ENCODE peak calls at places on chromosomes 11 and 22, in ten cellular contexts. One of them, this sample, is unnamed.

GRCh38 chr11:2761131-2762030 is 61.6 kb upstream of the KCNQ1OT1 start:
- DNase-seq in brain microvascular endothelial cell: no peak
- DNase-seq in right lobe of liver: peak; percentile 26
- DNase-seq in heart left ventricle: peak; percentile 5
- DNase-seq in tibial nerve: peak; percentile 6
- DNase-seq in small intestine: no peak
- DNase-seq in effector memory CD4-positive, alpha-beta T cell: no peak
- DNase-seq in body of pancreas: peak; percentile 1
- DNase-seq in transverse colon: peak; percentile 36
- DNase-seq in tibial artery: peak; percentile 46
- DNase-seq in this sample: peak; percentile 25

GRCh38 chr11:79419120-79419519 is 21.7 kb downstream of the TENM4 start:
- DNase-seq in body of pancreas: no peak
- DNase-seq in heart left ventricle: no peak
- DNase-seq in brain microvascular endothelial cell: peak; percentile 56
- DNase-seq in right lobe of liver: no peak
- DNase-seq in tibial nerve: no peak
- DNase-seq in effector memory CD4-positive, alpha-beta T cell: no peak
- DNase-seq in tibial artery: no peak
- DNase-seq in transverse colon: peak; percentile 63
- DNase-seq in small intestine: peak; percentile 49
- DNase-seq in this sample: peak; percentile 71

GRCh38 chr11:82521427-82521826 is 212.2 kb downstream of the FAM181B start:
- DNase-seq in tibial nerve: no peak
- DNase-seq in right lobe of liver: no peak
- DNase-seq in brain microvascular endothelial cell: no peak
- DNase-seq in heart left ventricle: peak; percentile 8
- DNase-seq in effector memory CD4-positive, alpha-beta T cell: no peak
- DNase-seq in body of pancreas: peak; percentile 56
- DNase-seq in transverse colon: peak; percentile 8
- DNase-seq in small intestine: no peak
- DNase-seq in tibial artery: no peak
- DNase-seq in this sample: peak; percentile 10

GRCh38 chr22:45887202-45888131 is 89.5 kb downstream of the WNT7B start:
- DNase-seq in tibial artery: peak; percentile 51
- DNase-seq in effector memory CD4-positive, alpha-beta T cell: no peak
- DNase-seq in transverse colon: no peak
- DNase-seq in body of pancreas: peak; percentile 81
- DNase-seq in right lobe of liver: peak; percentile 21
- DNase-seq in tibial nerve: no peak
- DNase-seq in heart left ventricle: no peak
- DNase-seq in small intestine: no peak
- DNase-seq in brain microvascular endothelial cell: no peak
- DNase-seq in this sample: no peak

GRCh38 chr11:1235615-1236315 is 12.9 kb downstream of the MUC5B start:
- DNase-seq in effector memory CD4-positive, alpha-beta T cell: no peak
- DNase-seq in brain microvascular endothelial cell: no peak
- DNase-seq in tibial artery: peak; percentile 55
- DNase-seq in right lobe of liver: peak; percentile 9
- DNase-seq in transverse colon: peak; percentile 5
- DNase-seq in small intestine: no peak
- DNase-seq in heart left ventricle: no peak
- DNase-seq in tibial nerve: no peak
- DNase-seq in body of pancreas: no peak
- DNase-seq in this sample: no peak

GRCh38 chr11:17077240-17077519 is 287 bp downstream of the RPS13 start:
- DNase-seq in brain microvascular endothelial cell: no peak
- DNase-seq in effector memory CD4-positive, alpha-beta T cell: no peak
- DNase-seq in body of pancreas: no peak
- DNase-seq in tibial nerve: no peak
- DNase-seq in right lobe of liver: no peak
- DNase-seq in small intestine: no peak
- DNase-seq in tibial artery: no peak
- DNase-seq in heart left ventricle: no peak
- DNase-seq in transverse colon: no peak
- DNase-seq in this sample: no peak

GRCh38 chr22:43829448-43829821 is 17.3 kb upstream of the EFCAB6 start:
- DNase-seq in tibial artery: peak; percentile 57
- DNase-seq in heart left ventricle: peak; percentile 36
- DNase-seq in transverse colon: no peak
- DNase-seq in brain microvascular endothelial cell: no peak
- DNase-seq in small intestine: no peak
- DNase-seq in right lobe of liver: no peak
- DNase-seq in effector memory CD4-positive, alpha-beta T cell: no peak
- DNase-seq in tibial nerve: no peak
- DNase-seq in body of pancreas: no peak
- DNase-seq in this sample: no peak

GRCh38 chr11:116990811-116991210 is 107.4 kb downstream of the SIK3 start:
- DNase-seq in right lobe of liver: no peak
- DNase-seq in transverse colon: no peak
- DNase-seq in tibial artery: no peak
- DNase-seq in tibial nerve: no peak
- DNase-seq in small intestine: no peak
- DNase-seq in body of pancreas: no peak
- DNase-seq in heart left ventricle: no peak
- DNase-seq in effector memory CD4-positive, alpha-beta T cell: no peak
- DNase-seq in brain microvascular endothelial cell: no peak
- DNase-seq in this sample: no peak

GRCh38 chr22:18031670-18032454 is 7.5 kb upstream of the MICAL3 start:
- DNase-seq in body of pancreas: peak; percentile 53
- DNase-seq in effector memory CD4-positive, alpha-beta T cell: no peak
- DNase-seq in brain microvascular endothelial cell: peak; percentile 85
- DNase-seq in small intestine: no peak
- DNase-seq in heart left ventricle: peak; percentile 25
- DNase-seq in tibial nerve: no peak
- DNase-seq in right lobe of liver: no peak
- DNase-seq in transverse colon: no peak
- DNase-seq in tibial artery: peak; percentile 78
- DNase-seq in this sample: peak; percentile 76

GRCh38 chr11:66639066-66639813 is 737 bp downstream of the RBM4 start:
- DNase-seq in heart left ventricle: no peak
- DNase-seq in tibial nerve: no peak
- DNase-seq in small intestine: peak; percentile 45
- DNase-seq in effector memory CD4-positive, alpha-beta T cell: no peak
- DNase-seq in body of pancreas: peak; percentile 35
- DNase-seq in right lobe of liver: no peak
- DNase-seq in transverse colon: peak; percentile 20
- DNase-seq in tibial artery: no peak
- DNase-seq in brain microvascular endothelial cell: peak; percentile 22
- DNase-seq in this sample: no peak

GRCh38 chr11:84564180-84564866 is 1062.8 kb downstream of the DLG2 start:
- DNase-seq in brain microvascular endothelial cell: peak; percentile 62
- DNase-seq in effector memory CD4-positive, alpha-beta T cell: no peak
- DNase-seq in small intestine: peak; percentile 31
- DNase-seq in tibial nerve: no peak
- DNase-seq in heart left ventricle: no peak
- DNase-seq in body of pancreas: peak; percentile 59
- DNase-seq in transverse colon: peak; percentile 51
- DNase-seq in right lobe of liver: peak; percentile 21
- DNase-seq in tibial artery: no peak
- DNase-seq in this sample: peak; percentile 59

GRCh38 chr11:11813288-11813962 is 28.3 kb upstream of the USP47 start:
- DNase-seq in heart left ventricle: peak; percentile 44
- DNase-seq in right lobe of liver: peak; percentile 34
- DNase-seq in effector memory CD4-positive, alpha-beta T cell: no peak
- DNase-seq in small intestine: peak; percentile 67
- DNase-seq in brain microvascular endothelial cell: peak; percentile 97
- DNase-seq in transverse colon: peak; percentile 24
- DNase-seq in body of pancreas: peak; percentile 77
- DNase-seq in tibial artery: peak; percentile 78
- DNase-seq in tibial nerve: no peak
- DNase-seq in this sample: peak; percentile 79

GRCh38 chr11:1749787-1750351 is 526 bp downstream of the IFITM10 start:
- DNase-seq in body of pancreas: no peak
- DNase-seq in tibial artery: peak; percentile 91
- DNase-seq in right lobe of liver: peak; percentile 42
- DNase-seq in tibial nerve: no peak
- DNase-seq in transverse colon: peak; percentile 11
- DNase-seq in small intestine: peak; percentile 22
- DNase-seq in effector memory CD4-positive, alpha-beta T cell: no peak
- DNase-seq in brain microvascular endothelial cell: peak; percentile 91
- DNase-seq in heart left ventricle: no peak
- DNase-seq in this sample: peak; percentile 39

GRCh38 chr11:71947498-71947897 is 18.7 kb downstream of the RNF121 start:
- DNase-seq in right lobe of liver: no peak
- DNase-seq in small intestine: peak; percentile 93
- DNase-seq in tibial nerve: no peak
- DNase-seq in brain microvascular endothelial cell: no peak
- DNase-seq in body of pancreas: no peak
- DNase-seq in transverse colon: no peak
- DNase-seq in effector memory CD4-positive, alpha-beta T cell: no peak
- DNase-seq in heart left ventricle: no peak
- DNase-seq in tibial artery: no peak
- DNase-seq in this sample: no peak

GRCh38 chr11:79068356-79068755 is 372.5 kb downstream of the TENM4 start:
- DNase-seq in tibial artery: no peak
- DNase-seq in tibial nerve: no peak
- DNase-seq in brain microvascular endothelial cell: no peak
- DNase-seq in heart left ventricle: no peak
- DNase-seq in body of pancreas: no peak
- DNase-seq in transverse colon: no peak
- DNase-seq in small intestine: no peak
- DNase-seq in right lobe of liver: no peak
- DNase-seq in effector memory CD4-positive, alpha-beta T cell: no peak
- DNase-seq in this sample: no peak

GRCh38 chr11:66363187-66363601 is 8.4 kb downstream of the SLC29A2 start:
- DNase-seq in effector memory CD4-positive, alpha-beta T cell: no peak
- DNase-seq in right lobe of liver: no peak
- DNase-seq in body of pancreas: no peak
- DNase-seq in brain microvascular endothelial cell: no peak
- DNase-seq in tibial artery: no peak
- DNase-seq in heart left ventricle: no peak
- DNase-seq in tibial nerve: no peak
- DNase-seq in transverse colon: no peak
- DNase-seq in small intestine: no peak
- DNase-seq in this sample: no peak

GRCh38 chr22:30324008-30324730 is 2.6 kb downstream of the TBC1D10A start:
- DNase-seq in tibial artery: no peak
- DNase-seq in effector memory CD4-positive, alpha-beta T cell: no peak
- DNase-seq in tibial nerve: no peak
- DNase-seq in right lobe of liver: no peak
- DNase-seq in heart left ventricle: no peak
- DNase-seq in brain microvascular endothelial cell: no peak
- DNase-seq in transverse colon: no peak
- DNase-seq in body of pancreas: peak; percentile 16
- DNase-seq in small intestine: peak; percentile 35
- DNase-seq in this sample: no peak

DNA sequence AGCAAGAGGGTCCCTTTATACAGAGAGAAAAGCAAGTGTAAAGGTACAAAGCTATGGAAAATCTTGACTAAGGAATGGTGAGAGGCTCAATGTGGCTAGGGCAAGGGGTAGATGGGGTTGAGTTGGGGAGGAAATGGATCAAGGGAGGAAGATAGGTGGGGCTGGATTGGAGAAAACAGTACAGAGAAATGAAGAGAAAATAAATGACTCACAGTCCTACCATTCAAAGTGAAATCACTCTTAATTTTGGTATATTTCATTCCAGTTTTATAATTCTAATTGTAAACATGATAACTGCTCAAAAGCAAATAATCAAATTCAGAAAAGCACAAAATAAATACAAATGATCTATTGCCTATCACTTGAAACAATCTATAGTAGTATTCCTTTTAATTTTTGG is 16.6 kb downstream of the UBE4A start:
- DNase-seq in effector memory CD4-positive, alpha-beta T cell: no peak
- DNase-seq in tibial nerve: no peak
- DNase-seq in small intestine: no peak
- DNase-seq in heart left ventricle: no peak
- DNase-seq in brain microvascular endothelial cell: no peak
- DNase-seq in tibial artery: no peak
- DNase-seq in transverse colon: no peak
- DNase-seq in body of pancreas: no peak
- DNase-seq in right lobe of liver: no peak
- DNase-seq in this sample: no peak
- H3K36me3 ChIP-seq in effector memory CD4-positive, alpha-beta T cell: peaks cover 95% of the 10 kb centered on the region
- H3K36me3 ChIP-seq in tibial nerve: peaks cover 6% of the 10 kb centered on the region
- H3K36me3 ChIP-seq in small intestine: peaks cover 39% of the 10 kb centered on the region
- H3K36me3 ChIP-seq in heart left ventricle: peaks cover 56% of the 10 kb centered on the region
- H3K36me3 ChIP-seq in brain microvascular endothelial cell: peaks cover 61% of the 10 kb centered on the region
- H3K36me3 ChIP-seq in tibial artery: peaks cover 91% of the 10 kb centered on the region
- H3K36me3 ChIP-seq in transverse colon: peaks cover 85% of the 10 kb centered on the region
- H3K36me3 ChIP-seq in body of pancreas: peaks cover 4% of the 10 kb centered on the region
- H3K36me3 ChIP-seq in right lobe of liver: peaks cover 20% of the 10 kb centered on the region
- H3K36me3 ChIP-seq in this sample: peaks cover 88% of the 10 kb centered on the region

GRCh38 chr11:63609536-63609935 is 4.7 kb downstream of the PLAAT3 start:
- DNase-seq in heart left ventricle: peak; percentile 38
- DNase-seq in body of pancreas: peak; percentile 28
- DNase-seq in small intestine: peak; percentile 85
- DNase-seq in tibial nerve: no peak
- DNase-seq in brain microvascular endothelial cell: no peak
- DNase-seq in effector memory CD4-positive, alpha-beta T cell: no peak
- DNase-seq in right lobe of liver: peak; percentile 76
- DNase-seq in tibial artery: peak; percentile 62
- DNase-seq in transverse colon: peak; percentile 59
- DNase-seq in this sample: peak; percentile 62
- H3K27ac ChIP-seq in heart left ventricle: peak overlapping the region; percentile 76
- H3K27ac ChIP-seq in body of pancreas: peak overlapping the region; percentile 14
- H3K27ac ChIP-seq in small intestine: peak overlapping the region; percentile 68
- H3K27ac ChIP-seq in tibial nerve: peak overlapping the region; percentile 86
- H3K27ac ChIP-seq in brain microvascular endothelial cell: no peak overlapping the region
- H3K27ac ChIP-seq in effector memory CD4-positive, alpha-beta T cell: no peak overlapping the region
- H3K27ac ChIP-seq in right lobe of liver: peak overlapping the region; percentile 62
- H3K27ac ChIP-seq in tibial artery: peak overlapping the region; percentile 36
- H3K27ac ChIP-seq in transverse colon: peak overlapping the region; percentile 15
- H3K27ac ChIP-seq in this sample: no peak overlapping the region

DNA sequence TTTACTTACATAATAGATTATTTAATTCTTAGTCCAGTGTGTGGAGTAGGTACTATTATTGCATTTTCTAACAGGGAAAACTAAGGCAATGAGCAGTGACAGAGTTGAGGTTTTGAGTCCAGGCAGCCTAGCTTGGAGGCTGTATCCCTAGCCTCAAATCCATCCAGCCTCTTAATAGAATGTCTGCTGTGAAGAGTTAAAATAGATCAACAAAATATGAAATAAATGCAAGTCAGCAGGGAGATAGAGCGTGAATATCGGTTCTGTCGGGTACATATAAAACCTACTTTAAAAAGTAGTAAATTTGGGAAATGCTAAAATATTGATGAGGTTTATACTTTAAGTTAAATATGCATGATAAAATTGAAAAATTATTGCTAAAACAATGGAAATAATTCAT is 53.3 kb downstream of the MED15 start:
- DNase-seq in transverse colon: no peak
- DNase-seq in heart left ventricle: no peak
- DNase-seq in tibial nerve: no peak
- DNase-seq in body of pancreas: no peak
- DNase-seq in right lobe of liver: no peak
- DNase-seq in effector memory CD4-positive, alpha-beta T cell: no peak
- DNase-seq in small intestine: no peak
- DNase-seq in brain microvascular endothelial cell: no peak
- DNase-seq in tibial artery: no peak
- DNase-seq in this sample: no peak
- H3K36me3 ChIP-seq in transverse colon: peaks cover 22% of the 10 kb centered on the region
- H3K36me3 ChIP-seq in heart left ventricle: no peaks in the 10 kb centered on the region
- H3K36me3 ChIP-seq in tibial nerve: peaks cover 3% of the 10 kb centered on the region
- H3K36me3 ChIP-seq in body of pancreas: no peaks in the 10 kb centered on the region
- H3K36me3 ChIP-seq in right lobe of liver: peaks cover 3% of the 10 kb centered on the region
- H3K36me3 ChIP-seq in effector memory CD4-positive, alpha-beta T cell: peaks cover 41% of the 10 kb centered on the region
- H3K36me3 ChIP-seq in small intestine: peaks cover 30% of the 10 kb centered on the region
- H3K36me3 ChIP-seq in brain microvascular endothelial cell: peaks cover 69% of the 10 kb centered on the region
- H3K36me3 ChIP-seq in tibial artery: peaks cover 27% of the 10 kb centered on the region
- H3K36me3 ChIP-seq in this sample: peaks cover 54% of the 10 kb centered on the region

GRCh38 chr22:42500836-42501179 is 18.8 kb downstream of the RRP7A start:
- DNase-seq in tibial nerve: no peak
- DNase-seq in body of pancreas: no peak
- DNase-seq in heart left ventricle: no peak
- DNase-seq in tibial artery: peak; percentile 54
- DNase-seq in effector memory CD4-positive, alpha-beta T cell: no peak
- DNase-seq in brain microvascular endothelial cell: no peak
- DNase-seq in transverse colon: no peak
- DNase-seq in right lobe of liver: no peak
- DNase-seq in small intestine: no peak
- DNase-seq in this sample: no peak

GRCh38 chr22:42500164-42500835 is 19.3 kb downstream of the RRP7A start:
- DNase-seq in brain microvascular endothelial cell: peak; percentile 54
- DNase-seq in tibial artery: peak; percentile 82
- DNase-seq in transverse colon: peak; percentile 92
- DNase-seq in effector memory CD4-positive, alpha-beta T cell: peak; percentile 81
- DNase-seq in heart left ventricle: peak; percentile 80
- DNase-seq in right lobe of liver: peak; percentile 80
- DNase-seq in body of pancreas: peak; percentile 87
- DNase-seq in tibial nerve: peak; percentile 61
- DNase-seq in small intestine: peak; percentile 89
- DNase-seq in this sample: peak; percentile 89
- H3K27ac ChIP-seq in brain microvascular endothelial cell: no peak overlapping the region
- H3K27ac ChIP-seq in tibial artery: no peak overlapping the region
- H3K27ac ChIP-seq in transverse colon: peak overlapping the region; percentile 73
- H3K27ac ChIP-seq in effector memory CD4-positive, alpha-beta T cell: no peak overlapping the region
- H3K27ac ChIP-seq in heart left ventricle: peak overlapping the region; percentile 0
- H3K27ac ChIP-seq in right lobe of liver: no peak overlapping the region
- H3K27ac ChIP-seq in body of pancreas: peak overlapping the region; percentile 69
- H3K27ac ChIP-seq in tibial nerve: no peak overlapping the region
- H3K27ac ChIP-seq in small intestine: no peak overlapping the region
- H3K27ac ChIP-seq in this sample: no peak overlapping the region

This sample was measured in adrenal gland.